ENCODE peak calls at places on chromosomes 5 and 9, in ten cellular contexts. T, E, A, M, Y, R, N, V, L and I are unnamed samples.

GRCh38 chr5:40437452-40437861 is 242.3 kb upstream of the PTGER4 start:
- DNase-seq in Y (no peak), L (peak), N (no peak), A (peak), T (peak), V (no peak), R (no peak), M (peak), E (peak), I (no peak)

GRCh38 chr9:33458444-33458843 is 11.1 kb upstream of the AQP3 start:
- DNase-seq in R (peak), A (peak), Y (no peak), N (peak), T (peak), E (peak), V (no peak), L (no peak), M (peak), I (peak)

GRCh38 chr9:75739884-75740611 is 150.4 kb upstream of the PCSK5 start:
- DNase-seq in T (no peak), E (no peak), L (no peak), M (no peak), A (no peak), Y (no peak), V (no peak), R (no peak), N (no peak), I (no peak)

GRCh38 chr5:120910610-120911009 is 446.5 kb downstream of the PRR16 start:
- DNase-seq in L (no peak), M (no peak), E (no peak), A (no peak), Y (no peak), R (no peak), N (no peak), V (no peak), T (no peak), I (no peak)

GRCh38 chr9:110785166-110785565 is 116.6 kb downstream of the MUSK start:
- DNase-seq in A (no peak), E (no peak), L (no peak), V (no peak), M (no peak), Y (no peak), R (no peak), N (no peak), T (no peak), I (no peak)

GRCh38 chr5:123164019-123164418 is 75.0 kb downstream of the PRDM6 start:
- DNase-seq in Y (no peak), L (no peak), V (no peak), M (no peak), A (no peak), T (no peak), E (no peak), R (no peak), N (no peak), I (no peak)

GRCh38 chr9:122076117-122076516 is 17.0 kb downstream of the TTLL11 start:
- DNase-seq in L (no peak), V (no peak), M (no peak), A (no peak), R (no peak), T (no peak), Y (no peak), N (no peak), E (no peak), I (no peak)

GRCh38 chr5:108345541-108346171 is 36.2 kb downstream of the FBXL17 start:
- DNase-seq in Y (no peak), T (peak), R (no peak), A (no peak), V (peak), M (peak), N (no peak), L (peak), E (peak), I (no peak)

GRCh38 chr9:131754846-131755245 is 15.0 kb upstream of the RAPGEF1 start:
- DNase-seq in N (no peak), L (no peak), E (no peak), V (no peak), R (no peak), T (no peak), M (peak), A (no peak), Y (no peak), I (no peak)

GRCh38 chr5:93582677-93583524 is at the start of gene NR2F1:
- DNase-seq in T (peak), A (peak), M (peak), E (no peak), L (peak), V (peak), Y (peak), R (no peak), N (no peak), I (peak)

GRCh38 chr5:135437796-135438560 is 9.2 kb downstream of the DCANP1 start:
- DNase-seq in M (no peak), L (peak), V (no peak), E (no peak), R (no peak), A (no peak), T (peak), N (no peak), Y (no peak), I (no peak)

GRCh38 chr5:65199988-65200668 is 281.6 kb downstream of the ADAMTS6 start:
- DNase-seq in E (no peak), M (no peak), R (no peak), V (no peak), Y (no peak), T (peak), A (no peak), N (no peak), L (peak), I (no peak)

GRCh38 chr9:84597131-84597530 is 72.4 kb upstream of the NTRK2 start:
- DNase-seq in V (no peak), E (no peak), N (no peak), R (no peak), M (no peak), Y (no peak), T (no peak), A (no peak), L (no peak), I (no peak)

GRCh38 chr5:67354051-67354450 is 157.5 kb upstream of the CD180 start:
- DNase-seq in N (no peak), L (no peak), V (no peak), E (no peak), Y (no peak), A (no peak), T (no peak), M (no peak), R (no peak), I (no peak)

GRCh38 chr5:1200495-1201326 is 684 bp upstream of the SLC6A19 start:
- DNase-seq in R (no peak), M (no peak), N (no peak), Y (peak), L (no peak), E (no peak), T (no peak), V (no peak), A (no peak), I (no peak)

GRCh38 chr5:82164957-82165698 is 113.0 kb downstream of the RPS23 start:
- DNase-seq in M (peak), V (no peak), E (no peak), T (peak), N (no peak), Y (no peak), L (peak), A (no peak), R (no peak), I (no peak)

GRCh38 chr5:102314328-102314727 is 18.2 kb upstream of the SLCO4C1 start:
- DNase-seq in V (no peak), Y (no peak), A (no peak), M (no peak), E (no peak), R (no peak), N (no peak), L (no peak), T (no peak), I (no peak)

GRCh38 chr5:102453716-102454115 is 45.1 kb downstream of the SLCO6A1 start:
- DNase-seq in N (no peak), T (no peak), V (no peak), A (no peak), M (no peak), E (no peak), L (no peak), Y (no peak), R (no peak), I (no peak)

GRCh38 chr5:126736141-126736540 is 40.8 kb upstream of the LMNB1 start:
- DNase-seq in A (no peak), Y (no peak), R (no peak), N (no peak), T (no peak), V (no peak), E (no peak), L (peak), M (peak), I (no peak)

GRCh38 chr5:113505181-113505580 is 8.3 kb upstream of the YTHDC2 start:
- DNase-seq in T (peak), R (no peak), L (no peak), Y (no peak), V (no peak), M (no peak), N (no peak), E (no peak), A (no peak), I (no peak)